ENCODE peak calls at places on chromosomes 13 and 19, in ten cellular contexts. F, N, D, L, I, A, J, E, W and X are unnamed samples. For H3K9me3, the result is how much of the 10 kb centered on the place peaks cover.

GRCh38 chr13:33280923-33281322 is 4.6 kb downstream of the STARD13 start:
- DNase-seq in J (no peak), D (no peak), N (no peak), A (no peak), I (no peak), F (no peak), L (no peak), E (no peak), W (no peak), X (no peak)

GRCh38 chr13:95740921-95741320 is 64.0 kb downstream of the DNAJC3 start:
- DNase-seq in E (no peak), J (no peak), F (no peak), A (no peak), N (no peak), L (no peak), D (no peak), I (no peak), W (no peak), X (no peak)

GRCh38 chr19:34254552-34255432 is at the start of gene GARRE1:
- DNase-seq in N (peak), I (peak), A (peak), F (peak), L (peak), D (peak), J (peak), E (peak), W (peak), X (no peak)

GRCh38 chr13:48575014-48575413 is 42.1 kb upstream of the RCBTB2 start:
- DNase-seq in J (no peak), N (no peak), D (no peak), W (no peak), E (no peak), L (no peak), I (no peak), A (no peak), F (no peak), X (no peak)

GRCh38 chr19:4327252-4327876 is 11.3 kb downstream of the STAP2 start:
- DNase-seq in E (peak), F (no peak), D (peak), L (peak), I (peak), J (peak), A (peak), N (peak), W (peak), X (peak)

GRCh38 chr19:6209233-6209632 is 70.5 kb downstream of the MLLT1 start:
- DNase-seq in L (no peak), F (no peak), I (no peak), D (no peak), E (no peak), W (no peak), J (no peak), N (peak), A (no peak), X (no peak)

GRCh38 chr19:1455336-1456120 is 5.6 kb downstream of the APC2 start:
- DNase-seq in W (peak), I (peak), F (no peak), L (no peak), E (peak), A (no peak), J (peak), N (no peak), D (peak), X (peak)

GRCh38 chr13:28707629-28708427 is 10.9 kb downstream of the SLC46A3 start:
- DNase-seq in E (peak), N (no peak), W (peak), D (no peak), J (peak), A (no peak), I (no peak), F (no peak), L (no peak), X (no peak)

GRCh38 chr19:53112286-53112685 is 9.1 kb upstream of the ZNF160 start:
- DNase-seq in F (no peak), N (no peak), I (no peak), A (no peak), W (no peak), E (no peak), D (no peak), J (no peak), L (no peak), X (no peak)

GRCh38 chr19:3161453-3161852 is 17.1 kb upstream of the S1PR4 start:
- DNase-seq in N (no peak), A (no peak), E (no peak), L (no peak), F (no peak), J (peak), I (no peak), W (no peak), D (no peak), X (no peak)

GRCh38 chr13:60090579-60090978 is 73.1 kb downstream of the DIAPH3 start:
- DNase-seq in E (no peak), J (peak), L (no peak), F (no peak), I (no peak), N (no peak), W (no peak), D (no peak), A (no peak), X (no peak)

GRCh38 chr19:18634612-18635290 is 2.1 kb upstream of the KLHL26 start:
- DNase-seq in L (no peak), D (peak), F (no peak), N (no peak), A (no peak), W (no peak), E (no peak), I (peak), J (peak), X (no peak)

GRCh38 chr19:2255112-2255845 is 938 bp downstream of the JSRP1 start:
- DNase-seq in J (no peak), W (no peak), L (no peak), F (no peak), N (no peak), E (no peak), D (no peak), I (no peak), A (no peak), X (no peak)

GRCh38 chr13:24023073-24023472 is 125.8 kb upstream of the C1QTNF9B start:
- DNase-seq in A (no peak), F (no peak), N (no peak), J (no peak), E (no peak), W (no peak), L (no peak), I (no peak), D (no peak), X (no peak)

GRCh38 chr13:49580980-49581680 is 4.2 kb downstream of the RCBTB1 start:
- DNase-seq in I (no peak), A (no peak), N (no peak), L (no peak), W (no peak), F (no peak), J (no peak), E (no peak), D (no peak), X (no peak)

GRCh38 chr19:50276370-50277063 is 52.7 kb downstream of the KCNC3 start:
- DNase-seq in A (no peak), J (no peak), E (no peak), W (no peak), I (no peak), L (no peak), F (no peak), N (no peak), D (no peak), X (no peak)

GRCh38 chr19:50272263-50272897 is 56.8 kb downstream of the KCNC3 start:
- DNase-seq in I (no peak), N (no peak), W (no peak), E (no peak), D (no peak), L (no peak), A (no peak), F (no peak), J (no peak), X (no peak)

GRCh38 chr19:50273821-50274220 is 55.4 kb downstream of the KCNC3 start:
- DNase-seq in D (no peak), N (no peak), E (no peak), W (no peak), J (no peak), I (no peak), F (no peak), A (no peak), L (no peak), X (no peak)

GRCh38 chr19:50277966-50278580 is 51.1 kb downstream of the KCNC3 start:
- DNase-seq in A (no peak), D (no peak), J (no peak), N (no peak), L (no peak), W (no peak), F (no peak), E (no peak), I (no peak), X (no peak)

DNA sequence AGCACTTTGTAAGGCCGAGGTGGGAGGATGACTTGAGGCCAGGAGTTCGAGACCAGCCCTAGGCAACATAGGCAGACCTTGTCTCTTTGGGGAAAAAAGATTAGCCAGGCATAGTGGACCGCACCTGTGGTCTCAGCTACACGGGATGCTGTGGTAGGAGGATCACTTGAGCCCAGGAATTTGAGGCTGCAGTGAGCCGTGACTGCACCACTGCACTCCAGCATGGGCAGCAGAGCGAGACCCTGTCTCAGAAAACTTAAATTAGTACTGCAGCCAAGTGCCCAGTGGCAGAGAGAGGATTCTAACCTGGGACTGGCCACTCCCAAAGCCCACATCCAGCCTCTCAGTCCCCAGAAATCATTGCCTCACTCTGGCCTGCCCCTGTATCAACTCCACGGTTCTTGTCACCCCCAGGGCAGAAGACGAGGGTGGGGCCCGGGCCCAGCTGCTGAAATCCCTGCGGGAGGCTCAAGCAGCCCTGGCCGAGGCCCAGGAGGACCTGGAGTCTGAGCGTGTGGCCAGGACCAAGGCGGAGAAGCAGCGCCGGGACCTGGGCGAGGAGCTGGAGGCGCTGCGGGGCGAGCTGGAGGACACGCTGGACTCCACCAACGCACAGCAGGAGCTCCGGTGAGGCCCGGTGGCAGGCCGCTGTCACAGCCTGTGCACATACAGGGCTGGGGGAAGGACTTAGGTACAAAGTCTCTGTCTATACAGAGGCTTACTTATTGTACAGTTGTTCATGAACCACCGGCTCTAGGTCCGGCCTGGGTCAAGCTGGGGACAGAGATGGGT is 53.4 kb downstream of the KCNC3 start:
- DNase-seq in L (no peak), J (no peak), N (no peak), E (no peak), A (no peak), F (no peak), I (no peak), W (no peak), D (no peak), X (no peak)
- H3K9me3 ChIP-seq in L (under half), J (under half), N (under half), E (under half), A (under half), F (under half), I (under half), W (under half), D (under half), X (under half)

DNA sequence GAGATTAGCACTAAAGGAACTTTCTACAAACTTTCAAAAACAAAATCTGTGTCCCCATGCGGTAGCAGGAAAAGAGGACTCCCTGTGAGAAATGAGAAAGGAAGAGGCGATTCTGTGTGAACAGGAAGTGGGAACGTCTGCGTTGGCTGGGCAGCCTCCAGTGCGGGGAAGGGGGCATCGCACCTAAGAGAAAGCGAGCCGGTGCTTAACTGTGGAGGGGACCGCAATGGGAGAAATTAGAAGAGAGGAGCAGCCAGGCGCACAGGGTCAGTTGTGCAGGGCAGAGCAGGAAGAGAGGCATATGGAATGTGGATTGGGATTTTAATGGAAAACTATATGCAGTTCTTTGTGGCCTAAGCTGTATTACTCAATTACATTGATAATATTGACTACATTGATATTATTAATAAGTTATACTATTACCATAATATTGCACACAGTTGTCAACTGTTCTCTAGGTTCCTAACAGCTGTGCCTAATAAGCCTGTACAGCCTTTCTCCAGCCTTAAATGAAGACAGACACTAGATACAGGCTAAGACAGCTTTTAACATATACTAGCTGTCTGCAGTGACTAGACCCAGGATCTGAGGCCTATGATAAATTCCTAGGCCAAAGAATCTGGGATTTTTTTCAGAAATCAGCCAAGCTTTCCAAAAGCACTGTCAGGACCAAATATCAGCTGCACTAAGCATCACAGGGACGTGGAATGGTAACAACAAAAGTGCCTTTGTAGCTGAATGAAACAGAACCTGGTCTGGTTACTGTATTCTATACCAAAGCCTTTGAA is 77.6 kb upstream of the DOCK9 start:
- DNase-seq in F (no peak), D (no peak), J (no peak), N (no peak), A (no peak), I (no peak), E (no peak), W (no peak), L (no peak), X (no peak)
- H3K9me3 ChIP-seq in F (under half), D (under half), J (under half), N (under half), A (under half), I (under half), E (under half), W (under half), L (under half), X (under half)

DNA sequence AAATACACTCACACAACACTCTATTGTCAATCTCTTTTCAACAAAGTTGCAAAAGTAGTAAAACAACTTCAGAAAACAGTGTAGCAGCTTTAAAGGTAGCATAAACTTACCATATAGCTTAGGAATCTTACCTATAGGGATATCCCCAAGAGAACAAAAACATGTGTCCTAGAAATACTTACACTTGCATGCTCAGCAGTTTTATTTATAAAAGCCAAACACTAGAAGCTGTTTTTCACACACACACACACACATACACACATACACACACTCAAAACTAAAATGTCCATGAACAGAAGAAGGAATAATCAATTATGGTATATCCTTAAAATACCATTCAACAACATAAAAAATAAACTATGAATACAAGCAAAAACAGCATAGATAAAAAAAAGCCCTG is 11.7 kb downstream of the ZNF773 start:
- DNase-seq in L (no peak), A (no peak), F (no peak), E (no peak), J (no peak), D (no peak), I (no peak), N (no peak), W (no peak), X (no peak)
- H3K9me3 ChIP-seq in L (half or more), A (half or more), F (under half), E (under half), J (under half), D (half or more), I (under half), N (under half), W (under half), X (under half)

DNA sequence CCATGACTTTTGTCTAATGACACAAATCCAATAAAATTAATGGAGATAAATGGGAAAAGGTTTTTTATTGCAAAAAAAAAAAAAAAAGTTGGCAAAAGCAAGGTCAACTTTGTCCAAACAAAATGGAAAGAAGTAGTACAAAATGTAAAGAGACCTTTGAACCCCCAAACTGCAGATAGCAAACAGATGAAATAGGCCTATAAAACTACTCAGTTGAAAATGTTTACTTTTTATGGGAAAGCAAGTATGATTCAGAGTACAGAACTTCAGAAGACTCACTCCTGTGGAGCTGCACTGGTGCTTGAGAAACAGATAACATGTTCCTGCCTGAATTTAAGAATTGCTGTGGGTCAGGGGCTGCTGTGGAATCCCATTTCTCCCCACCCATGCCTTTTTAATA is 9.8 kb upstream of the ZNF177 start:
- DNase-seq in N (no peak), J (no peak), E (no peak), L (no peak), D (no peak), I (no peak), W (no peak), F (no peak), A (no peak), X (no peak)
- H3K9me3 ChIP-seq in N (under half), J (under half), E (under half), L (half or more), D (half or more), I (under half), W (under half), F (under half), A (half or more), X (under half)

GRCh38 chr13:103055166-103055565 is 11.1 kb downstream of the SLC10A2 start:
- DNase-seq in N (no peak), A (no peak), W (no peak), L (no peak), J (no peak), D (no peak), F (no peak), E (no peak), I (no peak), X (no peak)
- H3K9me3 ChIP-seq in N (under half), A (under half), W (under half), L (under half), J (under half), D (under half), F (under half), E (under half), I (under half), X (under half)

GRCh38 chr19:11680689-11681302 is 58.0 kb downstream of the ZNF823 start:
- DNase-seq in E (no peak), I (no peak), A (no peak), J (no peak), F (no peak), D (no peak), W (no peak), L (no peak), N (no peak), X (no peak)

GRCh38 chr19:11675569-11675968 is 63.2 kb downstream of the ZNF823 start:
- DNase-seq in I (no peak), A (no peak), N (no peak), L (no peak), J (no peak), D (no peak), W (no peak), E (no peak), F (no peak), X (no peak)

GRCh38 chr19:11673608-11674041 is 65.1 kb downstream of the ZNF823 start:
- DNase-seq in F (no peak), N (peak), J (peak), A (no peak), E (peak), L (peak), W (peak), I (peak), D (peak), X (peak)

GRCh38 chr19:11674067-11674492 is 64.7 kb downstream of the ZNF823 start:
- DNase-seq in I (no peak), A (no peak), L (no peak), E (no peak), F (no peak), J (no peak), N (no peak), D (no peak), W (no peak), X (no peak)

DNA sequence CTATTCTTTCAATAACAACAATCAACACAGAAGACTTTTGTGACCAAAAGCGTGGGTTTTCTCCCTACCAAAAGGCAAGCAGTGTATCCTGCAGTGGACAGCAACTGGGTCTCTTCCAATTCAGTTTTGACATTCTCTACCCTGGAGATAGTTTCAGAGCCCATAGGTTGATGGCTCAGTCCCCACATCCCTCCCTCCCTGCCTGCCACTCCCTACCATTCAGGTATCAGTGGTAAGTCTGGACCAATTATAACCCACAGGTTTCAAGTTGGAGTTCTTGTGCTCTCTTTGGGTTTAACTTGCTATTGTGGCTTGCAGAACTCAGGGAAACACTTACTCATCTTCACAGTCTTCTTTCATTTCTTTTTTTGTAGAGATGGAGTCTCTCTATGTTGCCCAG is 60.2 kb downstream of the ZNF823 start:
- DNase-seq in A (no peak), W (no peak), F (no peak), J (no peak), N (no peak), D (no peak), L (no peak), E (no peak), I (no peak), X (no peak)
- H3K9me3 ChIP-seq in A (under half), W (under half), F (under half), J (under half), N (under half), D (under half), L (under half), E (under half), I (under half), X (under half)

DNA sequence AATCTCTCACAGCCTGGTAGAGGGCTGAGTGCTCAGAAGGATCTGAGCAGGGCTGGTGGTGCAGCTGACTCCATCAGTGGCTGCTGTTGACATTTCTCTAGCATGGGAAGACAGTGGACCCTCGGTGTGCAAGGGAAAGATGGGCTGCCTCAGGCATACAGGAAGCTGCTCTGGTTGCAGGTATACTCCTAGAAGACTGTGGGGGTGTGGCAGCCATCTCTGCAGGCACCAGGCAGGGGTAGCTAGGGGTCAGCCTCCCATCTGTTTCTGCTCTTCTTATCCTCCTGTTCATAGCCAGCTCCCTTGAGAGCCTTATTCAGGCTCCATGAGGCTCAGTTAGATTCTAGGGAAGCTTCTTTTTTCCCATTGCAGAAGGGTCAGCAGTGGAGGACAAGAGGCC is 475.5 kb downstream of the TSHZ3 start:
- DNase-seq in I (no peak), L (no peak), W (no peak), A (no peak), N (no peak), D (no peak), E (no peak), J (no peak), F (no peak), X (no peak)
- H3K9me3 ChIP-seq in I (under half), L (under half), W (under half), A (under half), N (under half), D (under half), E (under half), J (under half), F (under half), X (under half)

DNA sequence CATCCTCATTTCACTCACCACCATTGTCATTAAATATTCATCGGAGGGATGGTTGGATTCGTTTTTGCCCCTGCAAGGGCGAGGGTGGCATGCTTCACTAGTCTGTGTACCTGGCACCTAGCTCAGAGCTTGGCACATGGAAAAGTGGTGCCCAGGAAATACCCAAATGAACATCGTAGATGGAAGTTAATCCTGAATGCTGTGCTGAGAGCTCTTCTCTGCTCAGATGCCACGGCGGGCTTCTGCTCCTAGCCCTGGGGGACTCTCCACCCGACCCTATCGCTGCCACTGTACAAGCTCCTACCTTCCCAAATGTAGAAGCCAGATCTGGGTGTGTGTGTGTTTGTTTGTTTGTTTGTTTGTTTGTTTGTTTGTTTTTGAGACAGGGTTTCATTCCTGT is 113.0 kb upstream of the ZNF507 start:
- DNase-seq in E (no peak), I (no peak), L (no peak), D (no peak), J (no peak), W (no peak), F (no peak), A (no peak), N (no peak), X (no peak)
- H3K9me3 ChIP-seq in E (under half), I (under half), L (under half), D (under half), J (under half), W (under half), F (under half), A (under half), N (under half), X (under half)